ENCODE peak calls at places on chromosome 20, in four cellular contexts. One of them, this sample, is unnamed.

GRCh38 chr20:8246153-8246552 is 114.1 kb downstream of the PLCB1 start:
- DNase-seq in lower leg skin: no peak
- DNase-seq in GM23338: peak
- DNase-seq in heart left ventricle: no peak
- DNase-seq in this sample: no peak

GRCh38 chr20:15706719-15707118 is 866.5 kb downstream of the KIF16B start:
- DNase-seq in heart left ventricle: no peak
- DNase-seq in GM23338: no peak
- DNase-seq in lower leg skin: no peak
- DNase-seq in this sample: no peak

GRCh38 chr20:49479785-49480184 is 2.7 kb downstream of the KCNB1 start:
- DNase-seq in lower leg skin: no peak
- DNase-seq in GM23338: no peak
- DNase-seq in heart left ventricle: no peak
- DNase-seq in this sample: no peak

GRCh38 chr20:47438464-47439381 is 63.0 kb upstream of the NCOA3 start:
- DNase-seq in lower leg skin: no peak
- DNase-seq in GM23338: peak
- DNase-seq in heart left ventricle: no peak
- DNase-seq in this sample: no peak

GRCh38 chr20:4601630-4602296 is 119.9 kb upstream of the PRND start:
- DNase-seq in GM23338: no peak
- DNase-seq in lower leg skin: no peak
- DNase-seq in heart left ventricle: peak
- DNase-seq in this sample: no peak

GRCh38 chr20:33507461-33507860 is 17.6 kb downstream of the CBFA2T2 start:
- DNase-seq in heart left ventricle: no peak
- DNase-seq in lower leg skin: no peak
- DNase-seq in GM23338: no peak
- DNase-seq in this sample: no peak

GRCh38 chr20:23091741-23092408 is 5.8 kb upstream of the CD93 start:
- DNase-seq in GM23338: peak
- DNase-seq in lower leg skin: no peak
- DNase-seq in heart left ventricle: no peak
- DNase-seq in this sample: no peak

GRCh38 chr20:57595041-57596030 is 24.9 kb downstream of the ZBP1 start:
- DNase-seq in heart left ventricle: peak
- DNase-seq in GM23338: no peak
- DNase-seq in lower leg skin: no peak
- DNase-seq in this sample: no peak

GRCh38 chr20:22861231-22861980 is 173.7 kb upstream of the SSTR4 start:
- DNase-seq in lower leg skin: no peak
- DNase-seq in heart left ventricle: no peak
- DNase-seq in GM23338: no peak
- DNase-seq in this sample: no peak

GRCh38 chr20:25246182-25246943 is 1.5 kb upstream of the PYGB start:
- DNase-seq in lower leg skin: no peak
- DNase-seq in heart left ventricle: no peak
- DNase-seq in GM23338: no peak
- DNase-seq in this sample: no peak

GRCh38 chr20:50193851-50194830 is 3.5 kb downstream of the CEBPB start:
- DNase-seq in GM23338: peak
- DNase-seq in lower leg skin: peak
- DNase-seq in heart left ventricle: no peak
- DNase-seq in this sample: no peak

GRCh38 chr20:50163570-50164317 is 10.2 kb upstream of the PEDS1 start:
- DNase-seq in GM23338: no peak
- DNase-seq in heart left ventricle: peak
- DNase-seq in lower leg skin: peak
- DNase-seq in this sample: no peak

GRCh38 chr20:50335105-50335504 is 144.5 kb downstream of the CEBPB start:
- DNase-seq in GM23338: peak
- DNase-seq in lower leg skin: peak
- DNase-seq in heart left ventricle: no peak
- DNase-seq in this sample: no peak

GRCh38 chr20:41524980-41525613 is 93.1 kb downstream of the CHD6 start:
- DNase-seq in GM23338: no peak
- DNase-seq in heart left ventricle: peak
- DNase-seq in lower leg skin: peak
- DNase-seq in this sample: no peak

GRCh38 chr20:6595704-6596103 is 171.8 kb upstream of the BMP2 start:
- DNase-seq in GM23338: no peak
- DNase-seq in lower leg skin: no peak
- DNase-seq in heart left ventricle: no peak
- DNase-seq in this sample: no peak

GRCh38 chr20:22684072-22684762 is 99.8 kb upstream of the FOXA2 start:
- DNase-seq in GM23338: peak
- DNase-seq in lower leg skin: peak
- DNase-seq in heart left ventricle: peak
- DNase-seq in this sample: no peak

GRCh38 chr20:51023617-51024155 is 779 bp upstream of the KCNG1 start:
- DNase-seq in GM23338: peak
- DNase-seq in lower leg skin: no peak
- DNase-seq in heart left ventricle: no peak
- DNase-seq in this sample: no peak

GRCh38 chr20:3803854-3804253 is 7.7 kb downstream of the CDC25B start:
- DNase-seq in lower leg skin: no peak
- DNase-seq in GM23338: no peak
- DNase-seq in heart left ventricle: peak
- DNase-seq in this sample: no peak

GRCh38 chr20:409697-410559 is 1.8 kb downstream of the RBCK1 start:
- DNase-seq in heart left ventricle: no peak
- DNase-seq in lower leg skin: no peak
- DNase-seq in GM23338: no peak
- DNase-seq in this sample: no peak

GRCh38 chr20:58752565-58752964 is 60.0 kb downstream of the NPEPL1 start:
- DNase-seq in heart left ventricle: no peak
- DNase-seq in GM23338: no peak
- DNase-seq in lower leg skin: no peak
- DNase-seq in this sample: peak

GRCh38 chr20:53867741-53868351 is 202.5 kb downstream of the BCAS1 start:
- DNase-seq in GM23338: peak
- DNase-seq in heart left ventricle: no peak
- DNase-seq in lower leg skin: peak
- DNase-seq in this sample: no peak

GRCh38 chr20:8155229-8155628 is 23.2 kb downstream of the PLCB1 start:
- DNase-seq in heart left ventricle: no peak
- DNase-seq in GM23338: no peak
- DNase-seq in lower leg skin: no peak
- DNase-seq in this sample: no peak

GRCh38 chr20:60899320-60899719 is 352.7 kb upstream of the CDH4 start:
- DNase-seq in lower leg skin: no peak
- DNase-seq in heart left ventricle: no peak
- DNase-seq in GM23338: no peak
- DNase-seq in this sample: no peak

GRCh38 chr20:32344835-32345506 is 13.2 kb upstream of the ASXL1 start:
- DNase-seq in lower leg skin: no peak
- DNase-seq in GM23338: peak
- DNase-seq in heart left ventricle: no peak
- DNase-seq in this sample: no peak

GRCh38 chr20:63082308-63082938 is 75.7 kb upstream of the BHLHE23 start:
- DNase-seq in GM23338: peak
- DNase-seq in heart left ventricle: peak
- DNase-seq in lower leg skin: no peak
- DNase-seq in this sample: no peak

GRCh38 chr20:38997622-38998021 is 35.5 kb downstream of the DHX35 start:
- DNase-seq in GM23338: peak
- DNase-seq in lower leg skin: no peak
- DNase-seq in heart left ventricle: no peak
- DNase-seq in this sample: no peak

GRCh38 chr20:48049171-48049570 is 263.9 kb upstream of the SULF2 start:
- DNase-seq in GM23338: no peak
- DNase-seq in heart left ventricle: no peak
- DNase-seq in lower leg skin: no peak
- DNase-seq in this sample: no peak

GRCh38 chr20:5781798-5782750 is 31.9 kb downstream of the SHLD1 start:
- DNase-seq in GM23338: peak
- DNase-seq in lower leg skin: no peak
- DNase-seq in heart left ventricle: no peak
- DNase-seq in this sample: no peak

GRCh38 chr20:13671500-13672288 is 33.0 kb upstream of the TASP1 start:
- DNase-seq in heart left ventricle: peak
- DNase-seq in lower leg skin: peak
- DNase-seq in GM23338: no peak
- DNase-seq in this sample: no peak

GRCh38 chr20:60009318-60009717 is 51.1 kb downstream of the CDH26 start:
- DNase-seq in lower leg skin: peak
- DNase-seq in GM23338: no peak
- DNase-seq in heart left ventricle: no peak
- DNase-seq in this sample: peak

GRCh38 chr20:47113362-47114118 is 218.9 kb downstream of the EYA2 start:
- DNase-seq in lower leg skin: no peak
- DNase-seq in GM23338: no peak
- DNase-seq in heart left ventricle: no peak
- DNase-seq in this sample: no peak

GRCh38 chr20:59537991-59538390 is 66.3 kb upstream of the PHACTR3 start:
- DNase-seq in lower leg skin: no peak
- DNase-seq in heart left ventricle: no peak
- DNase-seq in GM23338: no peak
- DNase-seq in this sample: no peak

GRCh38 chr20:56940466-56940865 is 311.4 kb downstream of the TFAP2C start:
- DNase-seq in heart left ventricle: no peak
- DNase-seq in GM23338: no peak
- DNase-seq in lower leg skin: no peak
- DNase-seq in this sample: no peak

GRCh38 chr20:49811825-49812462 is 684 bp upstream of the SLC9A8 start:
- DNase-seq in heart left ventricle: no peak
- DNase-seq in GM23338: no peak
- DNase-seq in lower leg skin: no peak
- DNase-seq in this sample: no peak

GRCh38 chr20:47489448-47489872 is 12.2 kb upstream of the NCOA3 start:
- DNase-seq in GM23338: no peak
- DNase-seq in lower leg skin: peak
- DNase-seq in heart left ventricle: peak
- DNase-seq in this sample: no peak

GRCh38 chr20:51196991-51197651 is 174.2 kb upstream of the KCNG1 start:
- DNase-seq in lower leg skin: no peak
- DNase-seq in heart left ventricle: no peak
- DNase-seq in GM23338: no peak
- DNase-seq in this sample: no peak

GRCh38 chr20:43185901-43186300 is 3.8 kb downstream of the PTPRT start:
- DNase-seq in lower leg skin: no peak
- DNase-seq in GM23338: no peak
- DNase-seq in heart left ventricle: no peak
- DNase-seq in this sample: no peak
- TF ChIP-seq CTCF in lower leg skin: no peak
- TF ChIP-seq CTCF in GM23338: no peak
- TF ChIP-seq CTCF in heart left ventricle: no peak
- TF ChIP-seq CTCF in this sample: no peak

GRCh38 chr20:45944965-45945677 is 10.6 kb downstream of the PCIF1 start:
- DNase-seq in heart left ventricle: no peak
- DNase-seq in lower leg skin: no peak
- DNase-seq in GM23338: peak
- DNase-seq in this sample: no peak
- TF ChIP-seq CTCF in heart left ventricle: no peak
- TF ChIP-seq CTCF in lower leg skin: no peak
- TF ChIP-seq CTCF in GM23338: no peak
- TF ChIP-seq CTCF in this sample: no peak

DNA sequence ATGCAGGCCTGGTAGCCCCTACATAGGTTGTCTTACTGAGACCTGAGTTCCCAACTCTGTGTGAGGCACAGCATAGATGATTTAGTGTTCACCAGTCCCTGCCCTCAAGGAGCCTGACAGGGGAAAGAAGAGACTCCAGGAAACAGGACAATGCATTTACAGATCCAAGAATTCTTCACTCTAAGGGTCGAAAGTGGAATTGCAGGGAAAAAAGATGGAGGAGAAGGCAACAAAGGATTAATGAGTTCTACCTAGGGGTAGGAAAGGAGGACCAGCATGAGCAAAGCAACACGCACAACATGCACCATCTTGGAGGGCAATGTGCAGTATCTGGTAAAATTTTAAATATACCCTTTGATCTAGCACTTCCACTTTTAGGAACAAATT is 5.9 kb downstream of the SPAG4 start:
- DNase-seq in lower leg skin: no peak
- DNase-seq in heart left ventricle: no peak
- DNase-seq in GM23338: peak
- DNase-seq in this sample: no peak
- TF ChIP-seq CTCF in lower leg skin: no peak
- TF ChIP-seq CTCF in heart left ventricle: no peak
- TF ChIP-seq CTCF in GM23338: peak
- TF ChIP-seq CTCF in this sample: no peak

GRCh38 chr20:9353180-9353915 is 161.0 kb upstream of the LAMP5 start:
- DNase-seq in heart left ventricle: no peak
- DNase-seq in GM23338: no peak
- DNase-seq in lower leg skin: no peak
- DNase-seq in this sample: no peak
- TF ChIP-seq CTCF in heart left ventricle: peak
- TF ChIP-seq CTCF in GM23338: peak
- TF ChIP-seq CTCF in lower leg skin: no peak
- TF ChIP-seq CTCF in this sample: peak

DNA sequence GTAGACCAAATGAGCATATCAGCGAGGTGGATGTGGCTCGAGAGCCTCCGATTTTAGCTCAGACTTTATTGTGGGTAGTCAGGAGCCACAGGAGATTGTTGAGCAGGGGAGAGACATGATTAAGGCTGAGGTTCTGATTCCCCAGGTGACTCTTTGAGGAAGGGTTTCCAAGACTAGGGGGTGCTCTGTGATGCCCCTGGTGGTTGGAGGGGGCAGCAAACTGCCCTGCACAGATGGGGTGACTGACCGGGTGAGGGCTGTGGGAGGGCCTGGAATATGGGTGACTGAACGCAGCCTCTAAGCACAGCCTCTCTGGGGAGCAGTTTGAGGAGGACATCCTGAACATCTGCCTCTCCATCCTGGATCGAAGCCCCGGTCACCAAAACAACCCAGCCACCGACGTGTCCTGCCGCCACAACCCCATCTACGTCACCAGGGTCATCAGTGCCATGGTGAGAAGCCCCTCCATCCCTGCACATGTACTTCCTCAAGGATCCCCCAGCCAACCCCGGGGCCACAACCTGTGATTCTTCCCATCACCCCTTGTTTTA is 17.0 kb downstream of the TGM6 start:
- DNase-seq in heart left ventricle: no peak
- DNase-seq in GM23338: peak
- DNase-seq in lower leg skin: no peak
- DNase-seq in this sample: no peak
- TF ChIP-seq CTCF in heart left ventricle: no peak
- TF ChIP-seq CTCF in GM23338: peak
- TF ChIP-seq CTCF in lower leg skin: no peak
- TF ChIP-seq CTCF in this sample: no peak

GRCh38 chr20:21509597-21510331 is 4.1 kb downstream of the NKX2-2 start:
- DNase-seq in lower leg skin: no peak
- DNase-seq in GM23338: peak
- DNase-seq in heart left ventricle: no peak
- DNase-seq in this sample: peak
- TF ChIP-seq CTCF in lower leg skin: no peak
- TF ChIP-seq CTCF in GM23338: no peak
- TF ChIP-seq CTCF in heart left ventricle: no peak
- TF ChIP-seq CTCF in this sample: peak

This sample was measured in osteocyte.